ENCODE peak calls at places on chromosomes 3 and 15, in four cellular contexts. V is K562, Q is HCT116, R is HepG2. Z is an unnamed sample.

GRCh38 chr3:188432826-188433525 is 279.0 kb downstream of the LPP start:
- DNase-seq in V (no peak), Q (no peak), R (no peak), Z (peak; percentile 37)

GRCh38 chr3:69604735-69605435 is 134.4 kb upstream of the MITF start:
- DNase-seq in V (no peak), Q (no peak), R (no peak), Z (no peak)

GRCh38 chr3:182967218-182968204 is 12.8 kb downstream of the DCUN1D1 start:
- DNase-seq in V (no peak), Q (no peak), R (no peak), Z (no peak)

GRCh38 chr3:112377418-112378071 is 44.6 kb downstream of the CD200 start:
- DNase-seq in V (no peak), Q (no peak), R (no peak), Z (no peak)

GRCh38 chr15:98160236-98160635 is 199.7 kb downstream of the ARRDC4 start:
- DNase-seq in V (no peak), Q (no peak), R (no peak), Z (no peak)

GRCh38 chr3:42529463-42529862 is 27.0 kb downstream of the VIPR1 start:
- DNase-seq in V (no peak), Q (no peak), R (no peak), Z (no peak)

GRCh38 chr15:76353903-76354302 is 17.3 kb downstream of the ISL2 start:
- DNase-seq in V (no peak), Q (no peak), R (no peak), Z (no peak)

GRCh38 chr3:158434412-158435038 is 136.5 kb upstream of the MLF1 start:
- DNase-seq in V (peak; percentile 11), Q (peak; percentile 37), R (peak; percentile 78), Z (peak; percentile 18)

GRCh38 chr3:72550582-72551262 is 297.5 kb downstream of the SHQ1 start:
- DNase-seq in V (no peak), Q (no peak), R (no peak), Z (no peak)

GRCh38 chr15:101675015-101675414 is 22.8 kb upstream of the TM2D3 start:
- DNase-seq in V (no peak), Q (no peak), R (no peak), Z (no peak)

GRCh38 chr3:8839607-8840325 is 70.4 kb upstream of the OXTR start:
- DNase-seq in V (no peak), Q (no peak), R (no peak), Z (no peak)

GRCh38 chr15:62125763-62126162 is 39.3 kb downstream of the C2CD4B start:
- DNase-seq in V (peak; percentile 14), Q (peak; percentile 38), R (peak; percentile 44), Z (no peak)

GRCh38 chr15:98727115-98728040 is 79.0 kb downstream of the IGF1R start:
- DNase-seq in V (no peak), Q (peak; percentile 84), R (peak; percentile 89), Z (peak; percentile 55)

GRCh38 chr15:78618490-78618934 is 2.3 kb downstream of the CHRNA3 start:
- DNase-seq in V (peak; percentile 84), Q (peak; percentile 73), R (peak; percentile 66), Z (peak; percentile 93)

GRCh38 chr3:159821148-159821547 is 167.5 kb upstream of the IL12A start:
- DNase-seq in V (no peak), Q (no peak), R (no peak), Z (no peak)

GRCh38 chr3:15794842-15795562 is 2.8 kb downstream of the ANKRD28 start:
- DNase-seq in V (no peak), Q (no peak), R (no peak), Z (no peak)

GRCh38 chr15:63338170-63338569 is 43.5 kb downstream of the CA12 start:
- DNase-seq in V (no peak), Q (no peak), R (no peak), Z (no peak)
- TF ChIP-seq JUND in V (no peak), Q (no peak), R (no peak), Z (no peak)

DNA sequence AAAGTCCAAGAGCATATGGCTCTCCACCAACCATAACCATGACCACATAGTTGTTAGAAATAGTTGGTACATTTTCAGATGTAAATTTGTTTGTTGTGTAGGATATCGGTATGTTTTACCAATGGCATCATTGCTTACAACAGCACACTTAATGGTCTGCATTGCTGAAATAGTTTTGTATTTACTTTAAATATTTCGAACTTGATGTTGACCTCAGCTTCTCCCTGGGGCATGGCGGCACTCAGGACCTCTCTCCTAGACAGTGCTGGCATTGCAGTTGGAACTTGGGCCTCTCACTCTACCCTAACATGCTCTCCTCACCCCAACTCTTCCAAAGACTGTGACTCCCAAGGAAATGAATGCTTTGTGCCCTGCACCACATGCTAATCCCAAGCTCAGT is 5.0 kb downstream of the SLC22A13 start:
- DNase-seq in V (no peak), Q (no peak), R (no peak), Z (peak; percentile 12)
- TF ChIP-seq JUND in V (no peak), Q (no peak), R (no peak), Z (no peak)

GRCh38 chr15:57041416-57041815 is 123.0 kb downstream of the TCF12 start:
- DNase-seq in V (no peak), Q (no peak), R (no peak), Z (no peak)

GRCh38 chr15:57045741-57046382 is 127.4 kb downstream of the TCF12 start:
- DNase-seq in V (no peak), Q (no peak), R (no peak), Z (no peak)

GRCh38 chr15:57044072-57044702 is 125.7 kb downstream of the TCF12 start:
- DNase-seq in V (no peak), Q (no peak), R (no peak), Z (no peak)

GRCh38 chr15:57048930-57049550 is 130.6 kb downstream of the TCF12 start:
- DNase-seq in V (no peak), Q (no peak), R (no peak), Z (no peak)

DNA sequence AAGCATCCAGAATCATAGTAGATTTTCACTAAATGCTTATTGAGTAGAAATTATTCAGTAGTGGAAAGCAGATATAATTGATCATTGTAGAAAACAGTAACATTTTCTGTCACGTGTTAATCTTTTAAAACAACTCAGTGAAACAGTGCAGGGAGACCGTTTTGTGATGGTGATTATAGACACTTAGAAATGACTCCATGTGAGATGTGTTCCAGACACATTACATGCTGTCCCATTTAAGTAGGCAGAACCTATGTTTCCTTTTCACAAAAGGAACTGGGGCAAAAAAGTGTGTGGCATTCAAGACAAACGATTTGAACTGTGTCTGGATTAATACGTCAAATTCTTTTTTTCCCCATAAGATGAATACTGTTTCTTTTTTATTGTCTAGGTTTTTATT is 126.5 kb downstream of the TCF12 start:
- DNase-seq in V (no peak), Q (no peak), R (no peak), Z (no peak)
- TF ChIP-seq JUND in V (no peak), Q (no peak), R (no peak), Z (no peak)

GRCh38 chr15:39130556-39131379 is 450.1 kb upstream of the THBS1 start:
- DNase-seq in V (no peak), Q (no peak), R (no peak), Z (no peak)
- TF ChIP-seq JUND in V (no peak), Q (no peak), R (no peak), Z (no peak)

GRCh38 chr15:80159301-80159700 is 6.5 kb downstream of the FAH start:
- DNase-seq in V (no peak), Q (no peak), R (no peak), Z (no peak)

GRCh38 chr15:80162059-80162554 is 9.3 kb downstream of the FAH start:
- DNase-seq in V (no peak), Q (no peak), R (peak; percentile 54), Z (peak; percentile 89)

GRCh38 chr15:80159811-80160569 is 7.2 kb downstream of the FAH start:
- DNase-seq in V (peak; percentile 11), Q (no peak), R (no peak), Z (no peak)

GRCh38 chr15:80161473-80162016 is 8.7 kb downstream of the FAH start:
- DNase-seq in V (no peak), Q (no peak), R (no peak), Z (no peak)

GRCh38 chr15:80160570-80161156 is 7.9 kb downstream of the FAH start:
- DNase-seq in V (peak; percentile 34), Q (no peak), R (peak; percentile 87), Z (no peak)
- TF ChIP-seq JUND in V (peak; percentile 85), Q (no peak), R (no peak), Z (no peak)